ENCODE peak calls at places on chromosomes 11 and 22, in five cellular contexts. M, R, A, X and J are unnamed samples.
A peak's percentile ranks its signal among the peaks of the same experiment; 100 is the strongest.

GRCh38 chr11:14249121-14249963 is 109.6 kb downstream of the RRAS2 start:
- DNase-seq in M (peak; percentile 60), R (peak; percentile 60), A (peak; percentile 55), X (peak; percentile 60), J (peak; percentile 71)

GRCh38 chr11:87926250-87926970 is 248.8 kb downstream of the RAB38 start:
- DNase-seq in M (no peak), R (no peak), A (peak; percentile 96), X (no peak), J (no peak)

GRCh38 chr11:908273-908672 is 2.3 kb downstream of the CHID1 start:
- DNase-seq in M (no peak), R (no peak), A (peak; percentile 55), X (no peak), J (no peak)

GRCh38 chr11:103338621-103339484 is 229.6 kb downstream of the DYNC2H1 start:
- DNase-seq in M (no peak), R (no peak), A (peak; percentile 13), X (no peak), J (no peak)

GRCh38 chr11:116580828-116581227 is 192.0 kb downstream of the BUD13 start:
- DNase-seq in M (no peak), R (no peak), A (no peak), X (no peak), J (peak; percentile 40)

GRCh38 chr22:38347181-38347943 is 30.1 kb upstream of the CSNK1E start:
- DNase-seq in M (no peak), R (no peak), A (no peak), X (no peak), J (no peak)

GRCh38 chr11:88068848-88069554 is 106.2 kb downstream of the RAB38 start:
- DNase-seq in M (no peak), R (no peak), A (no peak), X (no peak), J (no peak)

GRCh38 chr11:24949406-24949805 is 452.6 kb downstream of the LUZP2 start:
- DNase-seq in M (no peak), R (no peak), A (peak; percentile 2), X (no peak), J (no peak)

GRCh38 chr11:69702239-69702668 is 1.6 kb downstream of the FGF19 start:
- DNase-seq in M (no peak), R (no peak), A (no peak), X (no peak), J (no peak)